ENCODE peak calls at places on chromosomes 4 and X, in five cellular contexts. V is AG10803, N is choroid plexus epithelial cell, A is thyroid gland, Y is hepatocyte. O is an unnamed sample.

GRCh38 chr4:10866691-10867090 is 182.1 kb upstream of the CLNK start:
- DNase-seq in V (no peak), N (no peak), A (no peak), Y (no peak), O (no peak)

GRCh38 chr4:1241936-1242505 is 6.9 kb downstream of the CTBP1 start:
- DNase-seq in N (no peak), Y (peak), V (no peak), A (no peak), O (no peak)

GRCh38 chr4:137576437-137576836 is 44.1 kb upstream of the PCDH18 start:
- DNase-seq in N (no peak), Y (no peak), A (no peak), V (peak), O (peak)

GRCh38 chr4:8872402-8873291 is 1.0 kb upstream of the HMX1 start:
- DNase-seq in N (no peak), A (no peak), V (no peak), Y (no peak), O (no peak)

GRCh38 chr4:122152699-122153328 is 683 bp downstream of the BLTP1 start:
- DNase-seq in Y (peak), A (peak), N (peak), V (peak), O (peak)

GRCh38 chrX:69126642-69127041 is 38.6 kb downstream of the PJA1 start:
- DNase-seq in V (no peak), N (no peak), Y (no peak), A (peak), O (no peak)

GRCh38 chr4:11529625-11530201 is 101.0 kb upstream of the HS3ST1 start:
- DNase-seq in N (peak), V (no peak), Y (peak), A (no peak), O (peak)

GRCh38 chr4:38266616-38267015 is 306.4 kb downstream of the PTTG2 start:
- DNase-seq in A (no peak), N (no peak), V (peak), Y (peak), O (peak)

GRCh38 chr4:153651041-153651960 is 32.8 kb upstream of the TLR2 start:
- DNase-seq in V (no peak), A (peak), Y (no peak), N (peak), O (peak)

GRCh38 chrX:107736781-107737531 is 38.6 kb downstream of the TSC22D3 start:
- DNase-seq in A (peak), N (peak), Y (no peak), V (no peak), O (no peak)

GRCh38 chr4:2537011-2537830 is 774 bp downstream of the FAM193A start:
- DNase-seq in V (peak), Y (peak), A (peak), N (peak), O (peak)

GRCh38 chrX:149962859-149963757 is 24.8 kb upstream of the EOLA2 start:
- DNase-seq in V (peak), Y (peak), A (peak), N (peak), O (peak)

GRCh38 chrX:112008724-112009123 is 73.9 kb downstream of the TRPC5 start:
- DNase-seq in A (no peak), Y (no peak), N (no peak), V (no peak), O (no peak)

GRCh38 chr4:165448700-165449099 is 69.9 kb downstream of the CPE start:
- DNase-seq in A (no peak), N (no peak), V (no peak), Y (no peak), O (no peak)

GRCh38 chrX:55014897-55015299 is 14.7 kb downstream of the APEX2 start:
- DNase-seq in N (no peak), V (no peak), Y (no peak), A (no peak), O (no peak)

GRCh38 chr4:79552311-79552710 is 144.3 kb upstream of the GK2 start:
- DNase-seq in V (no peak), Y (no peak), A (no peak), N (no peak), O (no peak)
- TF ChIP-seq CTCF in V (no peak), Y (no peak), A (no peak), N (no peak), O (no peak)

GRCh38 chr4:23438764-23439163 is 451.1 kb downstream of the PPARGC1A start:
- DNase-seq in V (no peak), N (no peak), A (no peak), Y (no peak), O (peak)
- H3K4me3 ChIP-seq in V (no peak), N (no peak), A (no peak), Y (no peak), O (no peak)

GRCh38 chr4:41957634-41958033 is 22.4 kb downstream of the TMEM33 start:
- DNase-seq in V (no peak), A (no peak), Y (peak), N (peak), O (peak)
- TF ChIP-seq CTCF in V (peak), A (no peak), Y (peak), N (peak), O (peak)

GRCh38 chr4:171281359-171281758 is 531.8 kb upstream of the GALNTL6 start:
- DNase-seq in V (no peak), N (no peak), A (no peak), Y (no peak), O (no peak)
- H3K4me3 ChIP-seq in V (no peak), N (no peak), A (no peak), Y (no peak), O (no peak)

DNA sequence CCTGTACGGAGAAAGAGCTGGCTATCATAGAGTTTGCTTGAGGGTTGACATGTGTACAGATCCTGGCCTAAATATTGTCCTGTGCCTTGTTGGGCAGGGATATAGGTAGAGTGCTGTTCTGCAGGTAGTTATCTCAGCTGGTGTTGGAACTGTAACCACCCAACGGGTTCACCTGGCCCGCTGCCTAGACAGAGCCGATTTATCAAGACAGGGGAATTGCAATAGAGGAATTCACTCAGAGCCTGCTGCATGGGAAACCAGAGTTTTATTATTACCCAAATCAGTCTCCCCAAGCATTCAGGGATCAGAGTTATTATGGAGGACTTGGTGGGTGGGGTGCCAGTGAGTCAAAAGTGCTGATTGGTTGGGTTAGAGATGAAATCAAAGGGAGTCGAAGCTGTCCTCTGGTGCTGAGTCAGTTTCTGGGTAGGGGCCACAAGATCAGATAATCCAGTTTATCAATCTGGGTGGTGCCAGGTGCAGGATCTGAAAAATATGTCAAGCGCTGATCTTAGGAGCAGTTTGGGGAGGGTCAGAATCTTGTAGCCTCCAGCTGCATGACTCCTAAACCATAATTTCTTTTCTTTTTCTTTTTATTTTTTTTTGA is 42.5 kb upstream of the XIAP start:
- DNase-seq in A (no peak), N (no peak), V (no peak), Y (no peak), O (no peak)
- TF ChIP-seq CTCF in A (no peak), N (no peak), V (no peak), Y (no peak), O (no peak)

DNA sequence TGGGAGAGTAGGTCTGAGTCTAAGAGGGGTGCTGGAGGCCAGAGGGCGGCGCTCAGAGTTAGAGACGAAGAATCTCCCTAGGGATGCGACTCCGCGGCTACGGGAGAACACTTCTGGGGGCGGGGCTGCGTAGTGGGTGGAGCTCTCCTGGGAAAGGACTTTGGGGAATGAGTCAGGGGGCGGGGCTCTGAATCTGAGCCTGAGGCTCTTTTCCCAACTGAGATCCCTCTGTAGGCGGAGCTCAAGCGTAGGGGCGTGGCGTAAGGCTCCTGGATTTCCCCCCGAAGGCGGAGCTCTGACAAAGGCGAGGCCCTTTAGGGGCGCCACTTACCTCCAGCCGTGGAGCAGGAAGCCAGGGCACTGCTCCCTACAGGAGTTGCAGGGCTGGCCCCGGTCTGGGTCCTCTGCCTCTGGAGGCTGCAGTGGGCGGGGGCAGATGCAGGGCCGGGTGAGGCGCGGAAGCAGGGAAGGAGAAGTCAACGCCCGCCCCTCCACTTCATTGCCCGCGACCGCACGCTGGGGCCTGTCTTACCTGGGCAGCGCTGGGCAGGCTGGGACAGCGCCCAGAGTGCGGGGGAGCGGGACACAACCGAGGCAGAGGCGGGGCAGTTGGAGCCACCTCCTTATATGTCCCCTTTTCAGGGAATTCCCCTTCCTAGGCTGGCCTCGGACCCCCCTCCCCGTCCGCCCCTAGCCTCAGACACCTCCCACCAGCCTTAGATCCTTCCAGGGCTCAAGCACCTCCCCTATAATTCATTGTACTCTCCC is 1.7 kb downstream of the PRICKLE3 start:
- DNase-seq in V (peak), Y (peak), N (peak), A (peak), O (peak)
- H3K4me3 ChIP-seq in V (peak), Y (no peak), N (peak), A (no peak), O (peak)